ENCODE peak calls at places on chromosomes 2 and 18, in five cellular contexts. One of them, this sample, is unnamed.

GRCh38 chr2:43293744-43294695 is 67.6 kb upstream of the ZFP36L2 start:
- DNase-seq in H1: no peak
- DNase-seq in endothelial cell of umbilical vein: peak
- DNase-seq in MM.1S: peak
- DNase-seq in HCT116: peak
- DNase-seq in this sample: no peak

GRCh38 chr18:23136326-23137092 is 1.2 kb downstream of the CABLES1 start:
- DNase-seq in H1: no peak
- DNase-seq in endothelial cell of umbilical vein: no peak
- DNase-seq in MM.1S: peak
- DNase-seq in HCT116: no peak
- DNase-seq in this sample: peak

GRCh38 chr18:5582054-5582453 is 38.3 kb upstream of the EPB41L3 start:
- DNase-seq in H1: no peak
- DNase-seq in endothelial cell of umbilical vein: peak
- DNase-seq in MM.1S: no peak
- DNase-seq in HCT116: no peak
- DNase-seq in this sample: peak

GRCh38 chr2:182319556-182319955 is 107.3 kb downstream of the PDE1A start:
- DNase-seq in H1: no peak
- DNase-seq in endothelial cell of umbilical vein: no peak
- DNase-seq in MM.1S: no peak
- DNase-seq in HCT116: no peak
- DNase-seq in this sample: no peak

GRCh38 chr18:79695269-79695668 is 15.7 kb downstream of the CTDP1 start:
- DNase-seq in H1: no peak
- DNase-seq in endothelial cell of umbilical vein: no peak
- DNase-seq in MM.1S: no peak
- DNase-seq in HCT116: no peak
- DNase-seq in this sample: no peak

GRCh38 chr2:80166457-80166856 is 138.1 kb downstream of the LRRTM1 start:
- DNase-seq in H1: no peak
- DNase-seq in endothelial cell of umbilical vein: no peak
- DNase-seq in MM.1S: no peak
- DNase-seq in HCT116: no peak
- DNase-seq in this sample: no peak

GRCh38 chr2:195532255-195532627 is 124.8 kb upstream of the SLC39A10 start:
- DNase-seq in H1: no peak
- DNase-seq in endothelial cell of umbilical vein: no peak
- DNase-seq in MM.1S: no peak
- DNase-seq in HCT116: no peak
- DNase-seq in this sample: no peak

GRCh38 chr2:212958757-212959295 is 192.6 kb downstream of the IKZF2 start:
- DNase-seq in H1: no peak
- DNase-seq in endothelial cell of umbilical vein: no peak
- DNase-seq in MM.1S: no peak
- DNase-seq in HCT116: no peak
- DNase-seq in this sample: no peak

GRCh38 chr18:54222922-54223567 is 1.4 kb downstream of the MBD2 start:
- DNase-seq in H1: no peak
- DNase-seq in endothelial cell of umbilical vein: no peak
- DNase-seq in MM.1S: peak
- DNase-seq in HCT116: peak
- DNase-seq in this sample: no peak

GRCh38 chr2:239380831-239381708 is 19.8 kb downstream of the HDAC4 start:
- DNase-seq in H1: no peak
- DNase-seq in endothelial cell of umbilical vein: peak
- DNase-seq in MM.1S: no peak
- DNase-seq in HCT116: no peak
- DNase-seq in this sample: no peak

GRCh38 chr2:43049836-43050796 is 176.3 kb downstream of the ZFP36L2 start:
- DNase-seq in H1: no peak
- DNase-seq in endothelial cell of umbilical vein: no peak
- DNase-seq in MM.1S: no peak
- DNase-seq in HCT116: no peak
- DNase-seq in this sample: no peak

GRCh38 chr2:28352104-28352503 is 40.6 kb upstream of the FOSL2 start:
- DNase-seq in H1: no peak
- DNase-seq in endothelial cell of umbilical vein: no peak
- DNase-seq in MM.1S: no peak
- DNase-seq in HCT116: no peak
- DNase-seq in this sample: no peak

GRCh38 chr18:7559709-7560319 is 7.3 kb upstream of the PTPRM start:
- DNase-seq in H1: no peak
- DNase-seq in endothelial cell of umbilical vein: no peak
- DNase-seq in MM.1S: no peak
- DNase-seq in HCT116: no peak
- DNase-seq in this sample: no peak

GRCh38 chr2:241150660-241151530 is 628 bp downstream of the PPP1R7 start:
- DNase-seq in H1: no peak
- DNase-seq in endothelial cell of umbilical vein: no peak
- DNase-seq in MM.1S: peak
- DNase-seq in HCT116: no peak
- DNase-seq in this sample: no peak

GRCh38 chr18:23387265-23387664 is 65.8 kb upstream of the RIOK3 start:
- DNase-seq in H1: no peak
- DNase-seq in endothelial cell of umbilical vein: no peak
- DNase-seq in MM.1S: no peak
- DNase-seq in HCT116: no peak
- DNase-seq in this sample: no peak

GRCh38 chr2:7567646-7568045 is 650.4 kb downstream of the RNF144A start:
- DNase-seq in H1: no peak
- DNase-seq in endothelial cell of umbilical vein: no peak
- DNase-seq in MM.1S: peak
- DNase-seq in HCT116: no peak
- DNase-seq in this sample: no peak

GRCh38 chr2:144471316-144472045 is 48.4 kb downstream of the ZEB2 start:
- DNase-seq in H1: no peak
- DNase-seq in endothelial cell of umbilical vein: no peak
- DNase-seq in MM.1S: peak
- DNase-seq in HCT116: no peak
- DNase-seq in this sample: no peak

GRCh38 chr18:2920546-2921343 is 73.9 kb downstream of the EMILIN2 start:
- DNase-seq in H1: no peak
- DNase-seq in endothelial cell of umbilical vein: no peak
- DNase-seq in MM.1S: no peak
- DNase-seq in HCT116: no peak
- DNase-seq in this sample: no peak

GRCh38 chr2:177404243-177404642 is 11.7 kb downstream of the AGPS start:
- DNase-seq in H1: no peak
- DNase-seq in endothelial cell of umbilical vein: no peak
- DNase-seq in MM.1S: no peak
- DNase-seq in HCT116: no peak
- DNase-seq in this sample: no peak

GRCh38 chr2:142445023-142445422 is 314.2 kb upstream of the LRP1B start:
- DNase-seq in H1: no peak
- DNase-seq in endothelial cell of umbilical vein: no peak
- DNase-seq in MM.1S: no peak
- DNase-seq in HCT116: no peak
- DNase-seq in this sample: no peak

GRCh38 chr2:18749912-18750526 is 160.7 kb upstream of the NT5C1B start:
- DNase-seq in H1: peak
- DNase-seq in endothelial cell of umbilical vein: peak
- DNase-seq in MM.1S: peak
- DNase-seq in HCT116: peak
- DNase-seq in this sample: peak

GRCh38 chr2:235928751-235929370 is 239.3 kb downstream of the GBX2 start:
- DNase-seq in H1: no peak
- DNase-seq in endothelial cell of umbilical vein: no peak
- DNase-seq in MM.1S: no peak
- DNase-seq in HCT116: no peak
- DNase-seq in this sample: no peak

GRCh38 chr2:31397099-31397498 is 17.4 kb downstream of the XDH start:
- DNase-seq in H1: no peak
- DNase-seq in endothelial cell of umbilical vein: no peak
- DNase-seq in MM.1S: peak
- DNase-seq in HCT116: no peak
- DNase-seq in this sample: no peak

GRCh38 chr2:7930800-7931635 is 750.8 kb upstream of the ID2 start:
- DNase-seq in H1: no peak
- DNase-seq in endothelial cell of umbilical vein: no peak
- DNase-seq in MM.1S: no peak
- DNase-seq in HCT116: no peak
- DNase-seq in this sample: no peak

GRCh38 chr2:237982039-237982725 is 15.4 kb downstream of the UBE2F start:
- DNase-seq in H1: no peak
- DNase-seq in endothelial cell of umbilical vein: no peak
- DNase-seq in MM.1S: no peak
- DNase-seq in HCT116: no peak
- DNase-seq in this sample: no peak

GRCh38 chr2:24512836-24513235 is 21.8 kb downstream of the NCOA1 start:
- DNase-seq in H1: no peak
- DNase-seq in endothelial cell of umbilical vein: no peak
- DNase-seq in MM.1S: no peak
- DNase-seq in HCT116: no peak
- DNase-seq in this sample: no peak

GRCh38 chr2:54475285-54475684 is 19.2 kb downstream of the SPTBN1 start:
- DNase-seq in H1: no peak
- DNase-seq in endothelial cell of umbilical vein: no peak
- DNase-seq in MM.1S: no peak
- DNase-seq in HCT116: no peak
- DNase-seq in this sample: no peak

GRCh38 chr2:222169346-222169745 is 129.5 kb downstream of the PAX3 start:
- DNase-seq in H1: no peak
- DNase-seq in endothelial cell of umbilical vein: no peak
- DNase-seq in MM.1S: no peak
- DNase-seq in HCT116: no peak
- DNase-seq in this sample: no peak

GRCh38 chr18:47745227-47745626 is 185.2 kb downstream of the SMAD2 start:
- DNase-seq in H1: no peak
- DNase-seq in endothelial cell of umbilical vein: no peak
- DNase-seq in MM.1S: no peak
- DNase-seq in HCT116: no peak
- DNase-seq in this sample: no peak

GRCh38 chr18:22627506-22627905 is 209.8 kb upstream of the CTAGE1 start:
- DNase-seq in H1: no peak
- DNase-seq in endothelial cell of umbilical vein: no peak
- DNase-seq in MM.1S: no peak
- DNase-seq in HCT116: no peak
- DNase-seq in this sample: no peak

GRCh38 chr18:41266616-41267015 is 688.4 kb upstream of the PIK3C3 start:
- DNase-seq in H1: no peak
- DNase-seq in endothelial cell of umbilical vein: no peak
- DNase-seq in MM.1S: no peak
- DNase-seq in HCT116: no peak
- DNase-seq in this sample: no peak

GRCh38 chr2:110955045-110955444 is 165.7 kb upstream of the BCL2L11 start:
- DNase-seq in H1: no peak
- DNase-seq in endothelial cell of umbilical vein: no peak
- DNase-seq in MM.1S: no peak
- DNase-seq in HCT116: no peak
- DNase-seq in this sample: no peak

GRCh38 chr2:216111122-216111521 is 2.0 kb downstream of the XRCC5 start:
- DNase-seq in H1: no peak
- DNase-seq in endothelial cell of umbilical vein: no peak
- DNase-seq in MM.1S: no peak
- DNase-seq in HCT116: no peak
- DNase-seq in this sample: no peak

GRCh38 chr2:216112926-216113325 is 3.8 kb downstream of the XRCC5 start:
- DNase-seq in H1: no peak
- DNase-seq in endothelial cell of umbilical vein: no peak
- DNase-seq in MM.1S: no peak
- DNase-seq in HCT116: no peak
- DNase-seq in this sample: no peak

GRCh38 chr2:216114476-216115223 is 5.5 kb downstream of the XRCC5 start:
- DNase-seq in H1: peak
- DNase-seq in endothelial cell of umbilical vein: peak
- DNase-seq in MM.1S: peak
- DNase-seq in HCT116: peak
- DNase-seq in this sample: peak

GRCh38 chr2:216115224-216115582 is 6.1 kb downstream of the XRCC5 start:
- DNase-seq in H1: no peak
- DNase-seq in endothelial cell of umbilical vein: no peak
- DNase-seq in MM.1S: no peak
- DNase-seq in HCT116: no peak
- DNase-seq in this sample: no peak

GRCh38 chr2:216113572-216113971 is 4.4 kb downstream of the XRCC5 start:
- DNase-seq in H1: no peak
- DNase-seq in endothelial cell of umbilical vein: no peak
- DNase-seq in MM.1S: peak
- DNase-seq in HCT116: no peak
- DNase-seq in this sample: no peak
- H3K9ac ChIP-seq in H1: no peak
- H3K9ac ChIP-seq in endothelial cell of umbilical vein: no peak
- H3K9ac ChIP-seq in MM.1S: peak
- H3K9ac ChIP-seq in HCT116: no peak
- H3K9ac ChIP-seq in this sample: no peak

DNA sequence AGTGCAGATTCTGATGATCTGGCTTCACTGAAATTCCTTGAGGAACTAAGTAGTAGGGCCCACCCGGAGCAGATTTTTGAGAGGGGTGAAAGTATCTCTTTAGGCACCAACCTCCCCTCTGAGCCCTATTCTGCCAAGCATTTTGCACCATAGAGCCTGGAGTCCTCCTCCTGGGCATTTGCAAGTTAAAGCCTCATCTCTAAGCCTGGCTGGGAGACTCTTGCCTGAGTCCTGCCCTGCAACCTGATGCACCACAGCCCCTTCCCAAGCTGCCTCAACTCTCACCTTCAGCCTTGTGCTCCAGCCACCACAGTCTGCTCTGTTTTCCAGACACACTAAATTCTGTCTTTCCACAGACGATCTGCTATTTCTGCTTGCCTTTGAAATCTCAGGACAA is 79.6 kb upstream of the PKDCC start:
- DNase-seq in H1: no peak
- DNase-seq in endothelial cell of umbilical vein: no peak
- DNase-seq in MM.1S: no peak
- DNase-seq in HCT116: no peak
- DNase-seq in this sample: no peak
- H3K9ac ChIP-seq in H1: no peak
- H3K9ac ChIP-seq in endothelial cell of umbilical vein: no peak
- H3K9ac ChIP-seq in MM.1S: no peak
- H3K9ac ChIP-seq in HCT116: no peak
- H3K9ac ChIP-seq in this sample: no peak

DNA sequence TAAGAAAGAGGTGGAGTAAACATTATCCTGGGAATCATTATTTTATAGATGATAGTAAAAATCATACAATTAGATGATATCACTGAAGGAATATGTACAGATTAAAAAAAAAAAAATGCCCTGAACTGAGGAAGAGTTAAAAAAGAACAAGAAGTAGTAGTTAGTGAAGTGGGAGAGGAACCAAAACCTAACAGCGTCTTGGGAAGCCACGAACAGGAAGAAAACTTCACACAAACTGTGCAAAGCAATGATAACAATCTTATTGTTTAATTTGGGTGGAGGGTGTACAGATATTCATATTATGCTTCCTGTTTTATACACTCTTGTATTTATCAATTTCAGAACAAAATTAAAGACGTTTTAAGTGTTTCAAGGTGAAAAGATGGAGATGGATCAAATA is 3.5 kb downstream of the HEATR5B start:
- DNase-seq in H1: no peak
- DNase-seq in endothelial cell of umbilical vein: peak
- DNase-seq in MM.1S: no peak
- DNase-seq in HCT116: no peak
- DNase-seq in this sample: no peak
- H3K9ac ChIP-seq in H1: no peak
- H3K9ac ChIP-seq in endothelial cell of umbilical vein: no peak
- H3K9ac ChIP-seq in MM.1S: no peak
- H3K9ac ChIP-seq in HCT116: no peak
- H3K9ac ChIP-seq in this sample: no peak

GRCh38 chr2:224412064-224412921 is 10.4 kb upstream of the FAM124B start:
- DNase-seq in H1: no peak
- DNase-seq in endothelial cell of umbilical vein: no peak
- DNase-seq in MM.1S: no peak
- DNase-seq in HCT116: no peak
- DNase-seq in this sample: no peak
- H3K9ac ChIP-seq in H1: no peak
- H3K9ac ChIP-seq in endothelial cell of umbilical vein: no peak
- H3K9ac ChIP-seq in MM.1S: no peak
- H3K9ac ChIP-seq in HCT116: no peak
- H3K9ac ChIP-seq in this sample: no peak